ENCODE peak calls at places on chromosome 20, in ten cellular contexts. S is foreskin fibroblast; H is tibial artery; O is SK-N-SH; W is CD4-positive, alpha-beta T cell; M is GM10248; E is epithelial cell of esophagus; N is WTC11; T is endothelial cell; I is GM12878. Q is an unnamed sample.
A peak's percentile ranks its signal among the peaks of the same experiment; 100 is the strongest.

GRCh38 chr20:3925899-3926638 is 36.9 kb downstream of the PANK2 start:
- DNase-seq in I (no peak), N (no peak), T (no peak), M (no peak), O (no peak), H (no peak), W (no peak), E (no peak), S (no peak), Q (no peak)

GRCh38 chr20:35773154-35773751 is 1.4 kb downstream of the PHF20 start:
- DNase-seq in M (peak; percentile 40), N (no peak), H (no peak), O (no peak), W (peak; percentile 5), I (peak; percentile 36), E (peak; percentile 27), S (no peak), T (peak; percentile 37), Q (no peak)

GRCh38 chr20:23116301-23117089 is 30.4 kb upstream of the CD93 start:
- DNase-seq in N (no peak), H (peak; percentile 60), I (no peak), W (no peak), O (no peak), E (peak; percentile 82), S (peak; percentile 61), T (no peak), M (no peak), Q (no peak)

GRCh38 chr20:37522258-37523011 is 1.4 kb downstream of the NNAT start:
- DNase-seq in N (peak; percentile 57), M (no peak), O (peak; percentile 73), I (no peak), H (no peak), W (no peak), E (peak; percentile 85), T (no peak), S (no peak), Q (no peak)

GRCh38 chr20:3696200-3696599 is 14.4 kb upstream of the ADAM33 start:
- DNase-seq in H (no peak), N (no peak), E (no peak), I (no peak), S (no peak), O (no peak), M (no peak), T (no peak), W (no peak), Q (no peak)

GRCh38 chr20:62735331-62735821 is 26.7 kb downstream of the NTSR1 start:
- DNase-seq in I (no peak), E (no peak), H (peak; percentile 51), W (no peak), S (no peak), N (no peak), M (no peak), O (no peak), T (no peak), Q (no peak)

GRCh38 chr20:23082846-23083552 is 3.1 kb downstream of the CD93 start:
- DNase-seq in T (peak; percentile 62), W (no peak), S (no peak), M (no peak), E (peak; percentile 85), O (no peak), I (no peak), H (no peak), N (peak; percentile 40), Q (no peak)

GRCh38 chr20:48166082-48166835 is 381.0 kb upstream of the SULF2 start:
- DNase-seq in S (no peak), M (no peak), I (no peak), H (no peak), W (no peak), T (no peak), N (no peak), E (no peak), O (no peak), Q (no peak)

GRCh38 chr20:63881451-63882226 is 13.3 kb upstream of the DNAJC5 start:
- DNase-seq in H (no peak), N (no peak), T (no peak), M (no peak), I (no peak), W (no peak), O (no peak), S (no peak), E (no peak), Q (no peak)

GRCh38 chr20:51831891-51832675 is 29.8 kb upstream of the SALL4 start:
- DNase-seq in N (no peak), O (no peak), T (no peak), I (no peak), E (no peak), M (no peak), W (no peak), S (no peak), H (no peak), Q (no peak)

GRCh38 chr20:54726687-54727086 is 251.3 kb downstream of the DOK5 start:
- DNase-seq in O (no peak), T (no peak), H (no peak), S (no peak), M (no peak), N (no peak), E (no peak), W (no peak), I (no peak), Q (no peak)

GRCh38 chr20:37151529-37151928 is 27.6 kb upstream of the RPN2 start:
- DNase-seq in I (no peak), E (no peak), O (no peak), M (no peak), H (no peak), T (no peak), N (no peak), S (no peak), W (no peak), Q (no peak)

GRCh38 chr20:24879875-24880274 is 69.2 kb upstream of the CST7 start:
- DNase-seq in H (no peak), W (no peak), T (no peak), O (no peak), S (no peak), N (no peak), E (no peak), I (no peak), M (peak; percentile 9), Q (no peak)

GRCh38 chr20:55953201-55953600 is 52.1 kb downstream of the CBLN4 start:
- DNase-seq in I (no peak), W (no peak), M (no peak), O (no peak), H (no peak), E (peak; percentile 73), S (no peak), N (no peak), T (no peak), Q (no peak)

GRCh38 chr20:57433658-57434389 is 42.6 kb downstream of the RBM38 start:
- DNase-seq in W (no peak), O (no peak), N (no peak), E (no peak), I (no peak), T (no peak), M (no peak), H (no peak), S (no peak), Q (no peak)

GRCh38 chr20:11769825-11770224 is 147.9 kb upstream of the BTBD3 start:
- DNase-seq in T (no peak), N (no peak), O (no peak), S (no peak), M (no peak), W (no peak), E (peak; percentile 74), H (no peak), I (no peak), Q (no peak)

GRCh38 chr20:6014017-6014416 is 39.8 kb downstream of the LRRN4 start:
- DNase-seq in N (no peak), S (no peak), T (no peak), I (no peak), H (no peak), O (no peak), M (no peak), E (no peak), W (no peak), Q (no peak)
- TF ChIP-seq CTCF in N (no peak), S (no peak), T (no peak), I (no peak), H (no peak), O (no peak), M (no peak), E (no peak), W (no peak), Q (no peak)

DNA sequence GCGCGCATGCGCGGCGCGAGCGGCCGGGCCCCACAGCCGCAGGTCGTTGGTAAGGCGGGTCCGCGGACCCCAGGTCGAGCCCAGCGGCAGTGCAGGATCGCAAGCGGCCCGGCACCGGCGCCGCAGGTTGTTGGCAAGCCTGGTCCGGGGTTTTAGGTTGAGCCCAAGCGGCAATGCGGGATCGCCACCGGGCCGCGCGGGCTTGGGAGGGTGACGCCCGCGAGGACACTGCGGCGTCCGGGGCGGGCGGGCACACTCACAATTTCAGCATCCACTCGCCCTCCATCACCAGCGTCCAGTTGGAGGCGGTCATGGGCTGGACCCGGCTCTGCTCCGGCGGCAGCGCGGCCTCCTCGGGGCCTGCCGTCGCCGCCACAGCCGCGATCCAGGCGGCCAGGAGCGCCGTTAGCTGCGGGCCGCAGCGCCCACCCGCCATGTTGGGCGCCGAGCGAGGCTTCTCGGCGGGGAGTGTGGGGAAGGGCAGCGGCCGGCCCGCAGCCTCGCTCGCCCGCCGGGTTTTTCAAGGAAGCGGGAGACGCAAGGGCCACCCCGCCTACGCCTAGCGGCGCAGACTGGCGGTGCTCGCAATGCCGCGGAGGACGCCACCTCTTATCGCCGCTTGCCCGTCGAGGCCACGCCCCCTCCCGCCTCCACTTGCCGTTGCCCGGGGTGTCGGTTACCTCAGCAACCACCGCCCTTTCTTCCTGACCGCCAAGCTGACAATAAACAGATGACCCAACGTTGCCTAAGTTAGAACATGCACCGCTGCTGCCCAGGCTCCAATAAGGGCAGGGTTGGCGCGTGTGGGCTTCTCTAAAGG is at the start of gene TMX4:
- DNase-seq in E (peak; percentile 98), M (peak; percentile 93), T (peak; percentile 97), W (peak; percentile 85), O (peak; percentile 96), N (peak; percentile 97), I (peak; percentile 76), S (peak; percentile 97), H (peak; percentile 97), Q (peak; percentile 95)
- TF ChIP-seq CTCF in E (peak; percentile 38), M (peak; percentile 12), T (peak; percentile 71), W (peak; percentile 13), O (peak; percentile 52), N (no peak), I (peak; percentile 8), S (peak; percentile 29), H (peak; percentile 58), Q (peak; percentile 58)

GRCh38 chr20:45892049-45892816 is 1.1 kb downstream of the CTSA start:
- DNase-seq in W (no peak), T (no peak), E (peak; percentile 48), M (no peak), H (no peak), O (peak; percentile 39), I (no peak), S (no peak), N (no peak), Q (no peak)
- TF ChIP-seq CTCF in W (no peak), T (no peak), E (peak; percentile 29), M (peak; percentile 5), H (no peak), O (peak; percentile 34), I (no peak), S (peak; percentile 9), N (no peak), Q (peak; percentile 13)

GRCh38 chr20:42020316-42020715 is 402.1 kb upstream of the CHD6 start:
- DNase-seq in E (no peak), W (no peak), N (no peak), O (no peak), T (no peak), S (no peak), I (no peak), M (no peak), H (no peak), Q (no peak)

GRCh38 chr20:42024653-42025052 is 406.5 kb upstream of the CHD6 start:
- DNase-seq in I (no peak), O (no peak), N (peak; percentile 69), S (no peak), H (no peak), T (no peak), W (no peak), E (no peak), M (no peak), Q (peak; percentile 34)

GRCh38 chr20:42018979-42019378 is 400.8 kb upstream of the CHD6 start:
- DNase-seq in M (no peak), O (no peak), E (no peak), N (peak; percentile 40), T (no peak), I (no peak), S (no peak), H (no peak), W (no peak), Q (no peak)
- TF ChIP-seq CTCF in M (no peak), O (no peak), E (no peak), N (peak; percentile 20), T (no peak), I (peak; percentile 40), S (no peak), H (no peak), W (no peak), Q (peak; percentile 38)